ENCODE peak calls at places on chromosomes 3 and 15, in five cellular contexts. V, X, D, P and I are unnamed samples.

GRCh38 chr3:54033761-54034160 is 88.6 kb upstream of the CACNA2D3 start:
- DNase-seq in V (no peak), X (no peak), D (no peak), P (no peak), I (no peak)

GRCh38 chr3:112376996-112377395 is 44.0 kb downstream of the CD200 start:
- DNase-seq in V (no peak), X (no peak), D (no peak), P (no peak), I (no peak)

GRCh38 chr3:30702038-30702437 is 95.6 kb downstream of the TGFBR2 start:
- DNase-seq in V (no peak), X (no peak), D (no peak), P (no peak), I (no peak)

GRCh38 chr15:62835351-62835750 is 207.2 kb upstream of the TPM1 start:
- DNase-seq in V (no peak), X (no peak), D (no peak), P (no peak), I (no peak)

GRCh38 chr3:161893972-161894371 is 397.4 kb downstream of the OTOL1 start:
- DNase-seq in V (no peak), X (no peak), D (no peak), P (no peak), I (peak; percentile 75)

GRCh38 chr3:42080452-42080872 is 10.7 kb upstream of the TRAK1 start:
- DNase-seq in V (peak; percentile 64), X (no peak), D (no peak), P (no peak), I (no peak)

GRCh38 chr3:43254125-43254524 is 32.2 kb upstream of the SNRK start:
- DNase-seq in V (no peak), X (no peak), D (no peak), P (no peak), I (no peak)

GRCh38 chr3:179706233-179706632 is 53.4 kb downstream of the USP13 start:
- DNase-seq in V (no peak), X (no peak), D (no peak), P (no peak), I (no peak)

GRCh38 chr3:55686720-55687254 is 199.7 kb upstream of the WNT5A start:
- DNase-seq in V (no peak), X (peak; percentile 37), D (no peak), P (no peak), I (no peak)

GRCh38 chr3:14304101-14305045 is 98.0 kb upstream of the SLC6A6 start:
- DNase-seq in V (no peak), X (no peak), D (no peak), P (no peak), I (no peak)

GRCh38 chr3:178517665-178518366 is 18.4 kb upstream of the KCNMB2 start:
- DNase-seq in V (no peak), X (no peak), D (no peak), P (no peak), I (no peak)

GRCh38 chr3:37752661-37753055 is 109.0 kb upstream of the CTDSPL start:
- DNase-seq in V (no peak), X (no peak), D (no peak), P (no peak), I (no peak)

GRCh38 chr3:37751537-37751936 is 110.1 kb upstream of the CTDSPL start:
- DNase-seq in V (no peak), X (no peak), D (no peak), P (no peak), I (no peak)

GRCh38 chr3:37751016-37751415 is 110.7 kb upstream of the CTDSPL start:
- DNase-seq in V (no peak), X (no peak), D (no peak), P (no peak), I (no peak)

GRCh38 chr3:37751967-37752660 is 109.6 kb upstream of the CTDSPL start:
- DNase-seq in V (no peak), X (no peak), D (no peak), P (no peak), I (no peak)

GRCh38 chr3:37753428-37753827 is 108.3 kb upstream of the CTDSPL start:
- DNase-seq in V (no peak), X (no peak), D (no peak), P (no peak), I (no peak)
- H3K27me3 ChIP-seq in V (peaks cover 8% of the 10 kb centered on the region), X (no peaks in the 10 kb centered on the region), D (no peaks in the 10 kb centered on the region), P (peaks cover 6% of the 10 kb centered on the region), I (peaks cover 7% of the 10 kb centered on the region)

GRCh38 chr3:8709287-8709686 is 24.3 kb upstream of the CAV3 start:
- DNase-seq in V (no peak), X (no peak), D (no peak), P (no peak), I (no peak)
- H3K27me3 ChIP-seq in V (no peaks in the 10 kb centered on the region), X (no peaks in the 10 kb centered on the region), D (no peaks in the 10 kb centered on the region), P (no peaks in the 10 kb centered on the region), I (peaks cover 39% of the 10 kb centered on the region)

DNA sequence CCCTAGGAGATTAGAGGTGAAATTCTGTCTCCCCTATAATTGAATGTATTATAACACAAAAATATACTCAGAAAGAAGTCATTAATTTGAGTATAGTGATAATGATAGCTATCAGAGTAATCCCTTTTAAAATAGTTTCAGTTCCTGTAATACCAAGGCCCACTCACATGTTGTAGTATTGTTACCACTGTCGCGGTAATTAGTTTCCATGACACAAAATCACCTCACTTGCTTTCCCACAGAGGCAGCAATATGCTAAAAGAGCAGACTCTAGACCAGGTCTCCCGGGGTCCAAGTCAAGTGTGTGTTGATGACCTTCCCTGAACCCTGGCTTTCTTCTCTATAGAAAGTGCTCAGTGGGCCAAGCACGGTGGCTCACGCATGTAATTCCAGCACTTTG is 39.5 kb upstream of the NSMCE3 start:
- DNase-seq in V (no peak), X (no peak), D (no peak), P (no peak), I (no peak)
- H3K27me3 ChIP-seq in V (peaks cover 46% of the 10 kb centered on the region), X (no peaks in the 10 kb centered on the region), D (no peaks in the 10 kb centered on the region), P (no peaks in the 10 kb centered on the region), I (no peaks in the 10 kb centered on the region)

GRCh38 chr15:37109952-37110630 is 9.7 kb upstream of the MEIS2 start:
- DNase-seq in V (no peak), X (no peak), D (peak; percentile 70), P (no peak), I (peak; percentile 82)

GRCh38 chr15:37107754-37108724 is 7.7 kb upstream of the MEIS2 start:
- DNase-seq in V (no peak), X (no peak), D (no peak), P (no peak), I (no peak)

GRCh38 chr15:37108725-37109124 is 8.4 kb upstream of the MEIS2 start:
- DNase-seq in V (no peak), X (no peak), D (no peak), P (no peak), I (no peak)

GRCh38 chr15:37111427-37111717 is 11.0 kb upstream of the MEIS2 start:
- DNase-seq in V (no peak), X (no peak), D (no peak), P (no peak), I (no peak)

GRCh38 chr15:37109151-37109912 is 9.0 kb upstream of the MEIS2 start:
- DNase-seq in V (no peak), X (no peak), D (no peak), P (no peak), I (no peak)
- H3K27me3 ChIP-seq in V (no peaks in the 10 kb centered on the region), X (no peaks in the 10 kb centered on the region), D (no peaks in the 10 kb centered on the region), P (no peaks in the 10 kb centered on the region), I (no peaks in the 10 kb centered on the region)

DNA sequence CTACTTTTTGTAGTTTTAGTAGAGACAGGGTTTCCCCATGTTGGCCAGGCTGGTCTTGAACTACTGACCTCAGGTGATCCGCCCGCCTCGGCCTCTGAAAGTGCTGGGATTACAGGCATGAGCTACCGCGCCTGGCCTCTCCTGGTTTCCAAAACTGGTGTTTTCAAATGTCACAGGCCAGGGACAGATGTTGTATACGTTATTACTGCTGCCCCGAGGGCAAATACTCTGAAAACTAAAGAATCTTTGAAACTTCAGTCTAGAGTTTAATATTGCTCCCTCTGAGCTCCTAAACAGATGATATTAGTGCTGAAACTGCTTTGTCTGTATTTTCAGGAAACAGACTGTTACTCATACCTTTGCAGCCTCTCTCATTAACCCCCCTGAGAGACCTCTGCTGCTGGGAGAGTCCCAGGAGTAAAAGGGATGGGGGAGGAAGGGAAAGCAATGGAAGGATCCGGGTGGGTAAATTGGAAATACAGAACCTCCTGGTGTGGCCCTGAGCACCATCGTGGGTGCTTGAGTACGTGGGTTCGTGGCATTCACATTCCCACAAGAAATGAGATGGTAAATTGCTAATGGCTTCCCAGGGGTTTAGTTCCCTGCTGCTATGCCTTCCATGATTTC is 96.3 kb upstream of the IGF1R start:
- DNase-seq in V (no peak), X (no peak), D (no peak), P (no peak), I (no peak)
- H3K27me3 ChIP-seq in V (no peaks in the 10 kb centered on the region), X (no peaks in the 10 kb centered on the region), D (no peaks in the 10 kb centered on the region), P (peaks cover 2% of the 10 kb centered on the region), I (peaks cover 7% of the 10 kb centered on the region)

GRCh38 chr15:64348455-64348854 is 7.5 kb downstream of the CSNK1G1 start:
- DNase-seq in V (no peak), X (no peak), D (no peak), P (no peak), I (peak; percentile 30)
- H3K27me3 ChIP-seq in V (no peaks in the 10 kb centered on the region), X (no peaks in the 10 kb centered on the region), D (no peaks in the 10 kb centered on the region), P (no peaks in the 10 kb centered on the region), I (no peaks in the 10 kb centered on the region)

DNA sequence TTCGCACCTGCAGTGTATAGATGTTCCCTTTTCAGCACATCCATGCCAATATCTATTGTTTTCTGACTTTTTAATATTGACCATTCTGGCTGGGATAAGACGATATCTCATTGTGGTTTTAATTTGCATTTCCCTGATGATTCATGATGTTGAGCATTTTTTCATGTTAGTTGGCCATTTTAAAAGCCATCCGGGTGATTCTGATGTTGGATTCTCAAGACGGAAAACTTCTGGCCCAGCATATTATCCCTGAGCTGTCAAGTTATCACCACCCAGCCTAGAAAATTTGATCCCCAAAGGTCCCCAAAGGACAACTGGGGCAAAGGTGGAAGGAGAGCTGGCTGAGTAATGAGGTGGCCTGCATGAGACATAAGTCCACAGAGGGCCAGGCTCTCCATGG is 69.0 kb downstream of the ISG20 start:
- DNase-seq in V (no peak), X (no peak), D (no peak), P (no peak), I (peak; percentile 20)
- H3K27me3 ChIP-seq in V (peaks cover 49% of the 10 kb centered on the region), X (no peaks in the 10 kb centered on the region), D (peaks cover 77% of the 10 kb centered on the region), P (peaks cover 10% of the 10 kb centered on the region), I (peaks cover 92% of the 10 kb centered on the region)